ENCODE peak calls at places on chromosomes 4 and X, in ten cellular contexts. One of them, this sample, is unnamed.

GRCh38 chr4:162456106-162456505 is 292.3 kb upstream of the FSTL5 start:
- DNase-seq in brain microvascular endothelial cell: no peak
- DNase-seq in MM.1S: no peak
- DNase-seq in heart right ventricle: no peak
- DNase-seq in left lung: no peak
- DNase-seq in GM23338: no peak
- DNase-seq in right cardiac atrium: no peak
- DNase-seq in H9: no peak
- DNase-seq in CD8-positive, alpha-beta memory T cell: no peak
- DNase-seq in left ventricle myocardium inferior: no peak
- DNase-seq in this sample: no peak

GRCh38 chr4:150982557-150983233 is 32.4 kb downstream of the LRBA start:
- DNase-seq in left ventricle myocardium inferior: no peak
- DNase-seq in brain microvascular endothelial cell: no peak
- DNase-seq in CD8-positive, alpha-beta memory T cell: no peak
- DNase-seq in right cardiac atrium: no peak
- DNase-seq in H9: no peak
- DNase-seq in GM23338: no peak
- DNase-seq in MM.1S: no peak
- DNase-seq in left lung: no peak
- DNase-seq in heart right ventricle: no peak
- DNase-seq in this sample: no peak

GRCh38 chr4:107997001-107997788 is 7.5 kb downstream of the HADH start:
- DNase-seq in right cardiac atrium: no peak
- DNase-seq in heart right ventricle: peak
- DNase-seq in H9: no peak
- DNase-seq in left ventricle myocardium inferior: no peak
- DNase-seq in CD8-positive, alpha-beta memory T cell: no peak
- DNase-seq in MM.1S: peak
- DNase-seq in left lung: peak
- DNase-seq in GM23338: no peak
- DNase-seq in brain microvascular endothelial cell: peak
- DNase-seq in this sample: no peak

GRCh38 chrX:131812847-131813825 is 210.0 kb upstream of the STK26 start:
- DNase-seq in left lung: peak
- DNase-seq in heart right ventricle: peak
- DNase-seq in right cardiac atrium: peak
- DNase-seq in CD8-positive, alpha-beta memory T cell: peak
- DNase-seq in left ventricle myocardium inferior: no peak
- DNase-seq in MM.1S: peak
- DNase-seq in H9: no peak
- DNase-seq in GM23338: no peak
- DNase-seq in brain microvascular endothelial cell: peak
- DNase-seq in this sample: peak

GRCh38 chr4:185039508-185040273 is 21.4 kb downstream of the HELT start:
- DNase-seq in heart right ventricle: peak
- DNase-seq in brain microvascular endothelial cell: peak
- DNase-seq in left ventricle myocardium inferior: no peak
- DNase-seq in H9: peak
- DNase-seq in MM.1S: peak
- DNase-seq in CD8-positive, alpha-beta memory T cell: peak
- DNase-seq in left lung: no peak
- DNase-seq in right cardiac atrium: no peak
- DNase-seq in GM23338: peak
- DNase-seq in this sample: peak

GRCh38 chr4:101667348-101667747 is 123.2 kb upstream of the BANK1 start:
- DNase-seq in MM.1S: no peak
- DNase-seq in brain microvascular endothelial cell: no peak
- DNase-seq in left lung: no peak
- DNase-seq in GM23338: no peak
- DNase-seq in H9: no peak
- DNase-seq in heart right ventricle: no peak
- DNase-seq in CD8-positive, alpha-beta memory T cell: no peak
- DNase-seq in left ventricle myocardium inferior: no peak
- DNase-seq in right cardiac atrium: peak
- DNase-seq in this sample: no peak

GRCh38 chr4:3122081-3122563 is 47.6 kb downstream of the HTT start:
- DNase-seq in left ventricle myocardium inferior: no peak
- DNase-seq in H9: no peak
- DNase-seq in left lung: no peak
- DNase-seq in heart right ventricle: no peak
- DNase-seq in brain microvascular endothelial cell: peak
- DNase-seq in MM.1S: no peak
- DNase-seq in GM23338: no peak
- DNase-seq in right cardiac atrium: no peak
- DNase-seq in CD8-positive, alpha-beta memory T cell: no peak
- DNase-seq in this sample: no peak

GRCh38 chrX:38365939-38366338 is 13.5 kb downstream of the OTC start:
- DNase-seq in MM.1S: no peak
- DNase-seq in GM23338: no peak
- DNase-seq in left ventricle myocardium inferior: no peak
- DNase-seq in right cardiac atrium: no peak
- DNase-seq in CD8-positive, alpha-beta memory T cell: no peak
- DNase-seq in H9: no peak
- DNase-seq in left lung: no peak
- DNase-seq in brain microvascular endothelial cell: no peak
- DNase-seq in heart right ventricle: no peak
- DNase-seq in this sample: no peak

GRCh38 chr4:42359686-42360085 is 37.6 kb upstream of the SHISA3 start:
- DNase-seq in GM23338: no peak
- DNase-seq in left ventricle myocardium inferior: no peak
- DNase-seq in brain microvascular endothelial cell: no peak
- DNase-seq in MM.1S: no peak
- DNase-seq in right cardiac atrium: no peak
- DNase-seq in CD8-positive, alpha-beta memory T cell: no peak
- DNase-seq in H9: no peak
- DNase-seq in heart right ventricle: no peak
- DNase-seq in left lung: no peak
- DNase-seq in this sample: no peak

GRCh38 chrX:15977644-15978043 is 123.0 kb upstream of the AP1S2 start:
- DNase-seq in GM23338: no peak
- DNase-seq in right cardiac atrium: no peak
- DNase-seq in left lung: no peak
- DNase-seq in CD8-positive, alpha-beta memory T cell: no peak
- DNase-seq in brain microvascular endothelial cell: no peak
- DNase-seq in heart right ventricle: no peak
- DNase-seq in H9: no peak
- DNase-seq in MM.1S: no peak
- DNase-seq in left ventricle myocardium inferior: no peak
- DNase-seq in this sample: no peak

GRCh38 chr4:179597301-179597700 is 2155.1 kb upstream of the AGA start:
- DNase-seq in left ventricle myocardium inferior: no peak
- DNase-seq in left lung: no peak
- DNase-seq in brain microvascular endothelial cell: no peak
- DNase-seq in H9: no peak
- DNase-seq in right cardiac atrium: no peak
- DNase-seq in heart right ventricle: no peak
- DNase-seq in GM23338: no peak
- DNase-seq in MM.1S: no peak
- DNase-seq in CD8-positive, alpha-beta memory T cell: no peak
- DNase-seq in this sample: no peak

GRCh38 chr4:8311096-8312068 is 41.8 kb downstream of the HTRA3 start:
- DNase-seq in left ventricle myocardium inferior: no peak
- DNase-seq in GM23338: no peak
- DNase-seq in brain microvascular endothelial cell: no peak
- DNase-seq in H9: no peak
- DNase-seq in CD8-positive, alpha-beta memory T cell: no peak
- DNase-seq in heart right ventricle: no peak
- DNase-seq in right cardiac atrium: no peak
- DNase-seq in MM.1S: no peak
- DNase-seq in left lung: peak
- DNase-seq in this sample: peak

GRCh38 chr4:21778702-21779101 is 169.9 kb downstream of the KCNIP4 start:
- DNase-seq in brain microvascular endothelial cell: no peak
- DNase-seq in H9: no peak
- DNase-seq in GM23338: no peak
- DNase-seq in left ventricle myocardium inferior: no peak
- DNase-seq in heart right ventricle: no peak
- DNase-seq in MM.1S: no peak
- DNase-seq in CD8-positive, alpha-beta memory T cell: no peak
- DNase-seq in right cardiac atrium: no peak
- DNase-seq in left lung: no peak
- DNase-seq in this sample: no peak

GRCh38 chr4:69743476-69744156 is 16.8 kb downstream of the SULT1B1 start:
- DNase-seq in left ventricle myocardium inferior: no peak
- DNase-seq in heart right ventricle: no peak
- DNase-seq in H9: no peak
- DNase-seq in right cardiac atrium: peak
- DNase-seq in brain microvascular endothelial cell: no peak
- DNase-seq in GM23338: no peak
- DNase-seq in MM.1S: no peak
- DNase-seq in CD8-positive, alpha-beta memory T cell: no peak
- DNase-seq in left lung: no peak
- DNase-seq in this sample: no peak

GRCh38 chr4:88729146-88729755 is 31.6 kb upstream of the NAP1L5 start:
- DNase-seq in MM.1S: no peak
- DNase-seq in H9: no peak
- DNase-seq in right cardiac atrium: peak
- DNase-seq in CD8-positive, alpha-beta memory T cell: no peak
- DNase-seq in GM23338: no peak
- DNase-seq in left ventricle myocardium inferior: no peak
- DNase-seq in heart right ventricle: no peak
- DNase-seq in brain microvascular endothelial cell: no peak
- DNase-seq in left lung: no peak
- DNase-seq in this sample: no peak

GRCh38 chr4:113584407-113585150 is 177.0 kb downstream of the CAMK2D start:
- DNase-seq in MM.1S: no peak
- DNase-seq in left lung: no peak
- DNase-seq in right cardiac atrium: peak
- DNase-seq in CD8-positive, alpha-beta memory T cell: no peak
- DNase-seq in brain microvascular endothelial cell: peak
- DNase-seq in H9: peak
- DNase-seq in GM23338: peak
- DNase-seq in heart right ventricle: no peak
- DNase-seq in left ventricle myocardium inferior: no peak
- DNase-seq in this sample: no peak
- H3K27ac ChIP-seq in MM.1S: no peak
- H3K27ac ChIP-seq in left lung: no peak
- H3K27ac ChIP-seq in right cardiac atrium: peak
- H3K27ac ChIP-seq in CD8-positive, alpha-beta memory T cell: no peak
- H3K27ac ChIP-seq in brain microvascular endothelial cell: peak
- H3K27ac ChIP-seq in H9: peak
- H3K27ac ChIP-seq in GM23338: peak
- H3K27ac ChIP-seq in heart right ventricle: peak
- H3K27ac ChIP-seq in left ventricle myocardium inferior: peak
- H3K27ac ChIP-seq in this sample: no peak

GRCh38 chr4:183989931-183990330 is 84.8 kb downstream of the STOX2 start:
- DNase-seq in heart right ventricle: no peak
- DNase-seq in left ventricle myocardium inferior: no peak
- DNase-seq in MM.1S: no peak
- DNase-seq in brain microvascular endothelial cell: no peak
- DNase-seq in left lung: no peak
- DNase-seq in right cardiac atrium: no peak
- DNase-seq in H9: no peak
- DNase-seq in GM23338: no peak
- DNase-seq in CD8-positive, alpha-beta memory T cell: no peak
- DNase-seq in this sample: no peak

GRCh38 chr4:183989471-183989870 is 84.4 kb downstream of the STOX2 start:
- DNase-seq in left ventricle myocardium inferior: no peak
- DNase-seq in CD8-positive, alpha-beta memory T cell: no peak
- DNase-seq in heart right ventricle: no peak
- DNase-seq in left lung: no peak
- DNase-seq in brain microvascular endothelial cell: no peak
- DNase-seq in H9: no peak
- DNase-seq in MM.1S: no peak
- DNase-seq in GM23338: no peak
- DNase-seq in right cardiac atrium: no peak
- DNase-seq in this sample: no peak

GRCh38 chr4:183987987-183988392 is 82.9 kb downstream of the STOX2 start:
- DNase-seq in left ventricle myocardium inferior: peak
- DNase-seq in right cardiac atrium: peak
- DNase-seq in GM23338: peak
- DNase-seq in CD8-positive, alpha-beta memory T cell: no peak
- DNase-seq in MM.1S: no peak
- DNase-seq in heart right ventricle: peak
- DNase-seq in left lung: peak
- DNase-seq in brain microvascular endothelial cell: peak
- DNase-seq in H9: peak
- DNase-seq in this sample: peak

GRCh38 chr4:183987529-183987946 is 82.4 kb downstream of the STOX2 start:
- DNase-seq in MM.1S: no peak
- DNase-seq in heart right ventricle: peak
- DNase-seq in left lung: peak
- DNase-seq in left ventricle myocardium inferior: peak
- DNase-seq in GM23338: peak
- DNase-seq in H9: peak
- DNase-seq in brain microvascular endothelial cell: peak
- DNase-seq in CD8-positive, alpha-beta memory T cell: no peak
- DNase-seq in right cardiac atrium: peak
- DNase-seq in this sample: peak

GRCh38 chr4:183988874-183989273 is 83.8 kb downstream of the STOX2 start:
- DNase-seq in GM23338: no peak
- DNase-seq in right cardiac atrium: no peak
- DNase-seq in heart right ventricle: no peak
- DNase-seq in MM.1S: no peak
- DNase-seq in H9: no peak
- DNase-seq in left ventricle myocardium inferior: no peak
- DNase-seq in left lung: no peak
- DNase-seq in CD8-positive, alpha-beta memory T cell: no peak
- DNase-seq in brain microvascular endothelial cell: no peak
- DNase-seq in this sample: no peak
- H3K27ac ChIP-seq in GM23338: no peak
- H3K27ac ChIP-seq in right cardiac atrium: peak
- H3K27ac ChIP-seq in heart right ventricle: peak
- H3K27ac ChIP-seq in MM.1S: no peak
- H3K27ac ChIP-seq in H9: no peak
- H3K27ac ChIP-seq in left ventricle myocardium inferior: peak
- H3K27ac ChIP-seq in left lung: peak
- H3K27ac ChIP-seq in CD8-positive, alpha-beta memory T cell: no peak
- H3K27ac ChIP-seq in brain microvascular endothelial cell: no peak
- H3K27ac ChIP-seq in this sample: peak

GRCh38 chr4:174929346-174929745 is 11.2 kb downstream of the ADAM29 start:
- DNase-seq in MM.1S: no peak
- DNase-seq in left ventricle myocardium inferior: no peak
- DNase-seq in heart right ventricle: no peak
- DNase-seq in left lung: no peak
- DNase-seq in brain microvascular endothelial cell: no peak
- DNase-seq in H9: no peak
- DNase-seq in CD8-positive, alpha-beta memory T cell: no peak
- DNase-seq in right cardiac atrium: no peak
- DNase-seq in GM23338: peak
- DNase-seq in this sample: no peak
- H3K27ac ChIP-seq in MM.1S: peak
- H3K27ac ChIP-seq in left ventricle myocardium inferior: no peak
- H3K27ac ChIP-seq in heart right ventricle: no peak
- H3K27ac ChIP-seq in left lung: no peak
- H3K27ac ChIP-seq in brain microvascular endothelial cell: no peak
- H3K27ac ChIP-seq in H9: no peak
- H3K27ac ChIP-seq in CD8-positive, alpha-beta memory T cell: no peak
- H3K27ac ChIP-seq in right cardiac atrium: no peak
- H3K27ac ChIP-seq in GM23338: no peak
- H3K27ac ChIP-seq in this sample: no peak

DNA sequence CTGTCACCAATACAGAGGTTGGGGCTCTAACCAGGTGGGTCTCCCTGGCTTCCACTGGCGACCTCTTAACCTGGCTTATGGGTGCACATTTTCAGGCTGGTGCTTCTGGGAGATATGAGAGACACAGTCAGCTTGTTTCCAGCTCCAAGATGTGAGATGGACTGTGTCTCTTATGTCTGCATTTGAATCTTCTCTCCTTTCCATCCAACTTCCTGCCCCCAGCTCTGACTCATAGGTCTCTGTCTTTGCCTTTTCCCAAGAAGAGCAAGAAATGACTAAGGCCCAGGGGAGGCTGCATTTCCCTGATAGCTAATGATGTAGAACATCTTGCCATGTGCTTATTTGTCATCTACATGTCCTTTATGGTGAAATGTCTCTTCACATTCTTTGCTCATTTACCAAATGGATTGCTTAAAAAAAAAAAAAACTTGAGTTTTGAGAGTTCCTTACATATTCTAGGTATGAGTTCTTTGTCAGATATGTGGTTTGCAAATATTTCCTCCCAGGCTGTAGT is 3.2 kb upstream of the UXT start:
- DNase-seq in left lung: no peak
- DNase-seq in GM23338: no peak
- DNase-seq in CD8-positive, alpha-beta memory T cell: no peak
- DNase-seq in heart right ventricle: no peak
- DNase-seq in H9: no peak
- DNase-seq in MM.1S: no peak
- DNase-seq in left ventricle myocardium inferior: no peak
- DNase-seq in brain microvascular endothelial cell: peak
- DNase-seq in right cardiac atrium: no peak
- DNase-seq in this sample: no peak
- H3K27ac ChIP-seq in left lung: peak
- H3K27ac ChIP-seq in GM23338: no peak
- H3K27ac ChIP-seq in CD8-positive, alpha-beta memory T cell: peak
- H3K27ac ChIP-seq in heart right ventricle: no peak
- H3K27ac ChIP-seq in H9: no peak
- H3K27ac ChIP-seq in MM.1S: no peak
- H3K27ac ChIP-seq in left ventricle myocardium inferior: no peak
- H3K27ac ChIP-seq in brain microvascular endothelial cell: peak
- H3K27ac ChIP-seq in right cardiac atrium: no peak
- H3K27ac ChIP-seq in this sample: no peak

This sample was measured in ovary.